ENCODE peak calls at places on chromosomes 6 and 20, in five cellular contexts. V is brain microvascular endothelial cell, D is HFF-Myc, Y is lower leg skin, P is heart left ventricle. U is an unnamed sample.

GRCh38 chr6:121405306-121405705 is 30.1 kb upstream of the GJA1 start:
- DNase-seq in D (no peak), V (no peak), P (no peak), Y (no peak), U (no peak)

GRCh38 chr6:116265081-116265829 is 11.4 kb upstream of the TSPYL4 start:
- DNase-seq in P (no peak), V (no peak), Y (no peak), D (no peak), U (no peak)

GRCh38 chr20:14234666-14235295 is 102.6 kb downstream of the FLRT3 start:
- DNase-seq in Y (no peak), V (peak), P (no peak), D (no peak), U (no peak)

GRCh38 chr6:14944593-14944992 is 301.3 kb upstream of the JARID2 start:
- DNase-seq in V (no peak), Y (no peak), D (no peak), P (no peak), U (no peak)

GRCh38 chr20:25274481-25274880 is 26.6 kb downstream of the PYGB start:
- DNase-seq in V (no peak), P (peak), D (no peak), Y (peak), U (no peak)

GRCh38 chr20:44706371-44707258 is 8.6 kb upstream of the CCN5 start:
- DNase-seq in Y (peak), P (no peak), V (no peak), D (no peak), U (no peak)

GRCh38 chr6:99592900-99593299 is 13.7 kb upstream of the PRDM13 start:
- DNase-seq in V (no peak), P (no peak), D (no peak), Y (no peak), U (no peak)

GRCh38 chr6:41687501-41688175 is 47.8 kb downstream of the TFEB start:
- DNase-seq in Y (no peak), D (no peak), P (no peak), V (no peak), U (no peak)

GRCh38 chr6:131231886-131232285 is 96.6 kb downstream of the AKAP7 start:
- DNase-seq in D (no peak), Y (no peak), P (no peak), V (no peak), U (no peak)
- TF ChIP-seq CTCF in D (no peak), Y (no peak), P (no peak), V (no peak), U (no peak)

GRCh38 chr6:33161354-33162320 is 30.6 kb downstream of the COL11A2 start:
- DNase-seq in D (peak), Y (peak), V (peak), P (peak), U (no peak)

GRCh38 chr6:33162471-33162870 is 29.8 kb downstream of the COL11A2 start:
- DNase-seq in Y (no peak), P (no peak), D (no peak), V (no peak), U (no peak)

GRCh38 chr6:33160096-33160495 is 32.2 kb downstream of the COL11A2 start:
- DNase-seq in P (no peak), Y (peak), V (no peak), D (no peak), U (no peak)

GRCh38 chr6:33163540-33163939 is 28.7 kb downstream of the COL11A2 start:
- DNase-seq in D (no peak), P (no peak), Y (peak), V (no peak), U (no peak)

DNA sequence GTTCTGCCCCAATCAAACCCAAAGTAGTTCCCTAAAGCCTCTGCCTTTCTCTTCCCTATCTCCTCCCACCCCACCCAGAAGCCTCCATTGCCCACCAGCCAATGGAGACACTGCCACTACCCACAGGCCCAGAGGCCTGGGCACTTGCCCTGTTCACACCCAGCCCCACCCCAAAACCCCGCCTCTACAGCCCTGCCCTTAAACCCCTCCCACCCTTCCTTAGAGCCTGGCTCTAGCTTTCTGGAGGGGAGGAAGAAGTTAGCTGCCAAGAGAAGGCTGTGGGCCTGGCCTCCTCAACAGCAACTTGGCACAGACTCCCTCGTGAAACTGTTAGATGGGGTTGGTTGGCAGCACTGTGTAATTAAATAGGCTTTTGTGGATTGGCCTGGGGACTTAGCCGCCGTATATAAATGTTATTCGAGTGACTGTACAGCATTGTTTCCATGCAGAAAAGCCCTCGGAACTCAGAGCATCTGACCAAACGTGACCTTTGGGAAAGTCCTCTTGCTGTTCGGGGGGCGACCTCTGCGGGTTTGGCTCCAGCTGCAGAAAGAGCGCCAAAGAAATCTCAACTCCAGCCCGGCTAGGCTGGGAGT is 31.4 kb downstream of the COL11A2 start:
- DNase-seq in D (peak), P (no peak), V (peak), Y (peak), U (peak)
- H3K4me3 ChIP-seq in D (no peak), P (no peak), V (peak), Y (no peak), U (no peak)

DNA sequence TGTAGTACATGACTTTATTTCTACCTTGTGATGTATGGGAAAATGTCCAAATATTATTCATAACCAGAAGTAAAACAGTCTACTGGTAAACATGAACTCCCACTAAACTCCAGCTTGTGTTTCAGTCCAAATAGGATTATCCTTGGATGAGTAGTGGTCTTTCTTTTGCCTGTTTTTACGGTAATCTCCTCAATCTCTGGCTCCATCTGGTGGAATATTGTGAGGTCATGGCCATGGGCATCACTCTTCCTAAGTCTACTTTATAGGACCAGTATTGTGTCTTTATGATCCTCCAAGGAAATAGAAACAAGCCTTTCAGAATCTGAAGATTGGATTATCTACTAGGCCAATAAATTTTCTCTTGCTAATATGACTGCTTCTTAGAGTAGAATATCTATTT is 505.0 kb downstream of the BMP2 start:
- DNase-seq in V (no peak), Y (no peak), P (no peak), D (no peak), U (peak)
- TF ChIP-seq CTCF in V (peak), Y (no peak), P (no peak), D (no peak), U (peak)

DNA sequence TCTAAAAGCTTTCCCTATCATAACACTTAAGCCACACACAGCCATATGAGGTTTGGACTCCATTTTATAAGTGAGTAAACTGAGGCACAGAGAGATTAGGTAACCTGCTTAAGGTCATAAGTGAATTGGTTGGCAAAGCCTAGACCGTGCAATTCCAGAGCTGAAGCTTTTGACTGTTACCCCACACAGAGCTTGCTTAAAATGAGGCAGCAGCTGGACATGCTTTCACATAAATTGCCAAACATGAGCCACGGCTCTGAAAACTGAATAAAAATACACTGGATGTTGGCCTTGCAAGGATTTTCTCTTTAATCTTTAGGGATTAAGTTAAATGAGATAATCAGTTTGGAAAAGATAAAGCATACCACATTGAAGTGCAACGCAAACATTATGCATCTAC is 2.5 kb downstream of the RIPOR2 start:
- DNase-seq in V (no peak), Y (no peak), D (no peak), P (no peak), U (no peak)
- H3K4me3 ChIP-seq in V (no peak), Y (no peak), D (no peak), P (no peak), U (no peak)

GRCh38 chr6:159540883-159541282 is 152.2 kb downstream of the SOD2 start:
- DNase-seq in D (no peak), Y (no peak), P (no peak), V (no peak), U (no peak)

GRCh38 chr6:159541296-159541695 is 151.7 kb downstream of the SOD2 start:
- DNase-seq in V (no peak), Y (no peak), D (no peak), P (no peak), U (no peak)

GRCh38 chr6:159535629-159536028 is 157.4 kb downstream of the SOD2 start:
- DNase-seq in D (no peak), P (no peak), Y (no peak), V (no peak), U (no peak)

DNA sequence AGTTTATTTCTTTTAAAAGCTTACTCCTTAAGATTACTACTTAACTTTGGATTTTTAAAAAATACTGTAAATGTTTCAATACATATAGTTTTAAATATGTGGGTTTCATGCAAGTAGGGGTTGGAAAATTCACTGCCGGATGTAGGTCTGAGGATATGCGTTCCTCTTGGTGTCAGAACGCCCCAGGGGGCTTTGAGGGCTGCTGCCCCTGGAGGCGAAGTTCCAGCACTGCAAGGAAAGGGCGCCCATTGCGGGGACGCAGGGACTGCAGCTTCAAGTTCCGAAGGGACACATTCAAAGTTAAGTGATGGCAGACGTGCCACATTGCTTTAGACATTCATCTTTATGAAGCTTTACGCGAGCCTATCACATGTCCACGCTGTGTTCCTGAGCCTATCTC is 152.9 kb downstream of the SOD2 start:
- DNase-seq in Y (no peak), V (no peak), D (no peak), P (no peak), U (no peak)
- TF ChIP-seq CTCF in Y (no peak), V (peak), D (peak), P (no peak), U (no peak)

GRCh38 chr20:19211661-19212523 is 550 bp upstream of the SLC24A3 start:
- DNase-seq in P (no peak), D (no peak), V (no peak), Y (no peak), U (no peak)
- H3K4me3 ChIP-seq in P (peak), D (no peak), V (peak), Y (peak), U (peak)

GRCh38 chr6:119726086-119726485 is 376.5 kb upstream of the MAN1A1 start:
- DNase-seq in P (no peak), Y (no peak), V (no peak), D (no peak), U (no peak)

GRCh38 chr6:119717942-119718341 is 368.4 kb upstream of the MAN1A1 start:
- DNase-seq in Y (no peak), D (no peak), V (no peak), P (no peak), U (no peak)

GRCh38 chr6:119716668-119717270 is 367.2 kb upstream of the MAN1A1 start:
- DNase-seq in P (no peak), V (no peak), Y (no peak), D (no peak), U (no peak)

DNA sequence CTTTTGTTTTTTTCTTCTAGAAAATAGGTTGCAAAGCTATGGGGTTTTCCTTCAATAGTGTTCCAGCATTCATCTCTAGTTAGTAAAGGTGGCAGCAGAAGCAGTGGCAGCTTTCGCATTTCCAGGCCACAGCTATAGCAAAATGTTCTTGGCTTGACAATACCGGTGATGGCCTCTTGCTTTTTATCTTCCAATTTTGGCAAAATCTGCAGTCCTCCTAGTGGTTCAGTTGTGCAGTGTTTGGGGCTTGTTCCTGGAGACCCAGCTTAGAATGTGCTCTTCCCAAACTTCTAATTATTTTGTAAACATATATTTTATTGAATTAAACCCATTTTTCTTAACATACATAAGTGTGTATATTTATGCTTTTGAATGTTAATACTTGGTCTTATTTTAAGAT is 370.6 kb upstream of the MAN1A1 start:
- DNase-seq in D (no peak), V (no peak), P (no peak), Y (no peak), U (no peak)
- TF ChIP-seq CTCF in D (peak), V (peak), P (no peak), Y (no peak), U (no peak)

U was measured in astrocyte of the cerebellum.